ENCODE peak calls at places on chromosomes 4 and X, in four cellular contexts. R is LoVo, A is GM13976, L is sciatic nerve. C is an unnamed sample.

GRCh38 chr4:57303012-57303751 is 193.0 kb upstream of the IGFBP7 start:
- DNase-seq in L (no peak), R (no peak), A (no peak), C (peak; percentile 17)

GRCh38 chrX:110614596-110614995 is 181.0 kb downstream of the CHRDL1 start:
- DNase-seq in L (no peak), R (no peak), A (no peak), C (no peak)

GRCh38 chr4:147326581-147326980 is 154.3 kb upstream of the EDNRA start:
- DNase-seq in L (no peak), A (no peak), R (no peak), C (no peak)

GRCh38 chr4:7045553-7045952 is 2.4 kb downstream of the TADA2B start:
- DNase-seq in A (no peak), R (no peak), L (no peak), C (no peak)

GRCh38 chr4:183264614-183265013 is 55.5 kb downstream of the CLDN22 start:
- DNase-seq in A (no peak), R (no peak), L (no peak), C (no peak)

GRCh38 chr4:115489284-115489683 is 375.9 kb upstream of the NDST4 start:
- DNase-seq in R (no peak), A (no peak), L (no peak), C (no peak)

GRCh38 chr4:148345509-148345908 is 96.7 kb downstream of the NR3C2 start:
- DNase-seq in A (no peak), R (no peak), L (no peak), C (no peak)

GRCh38 chr4:11728165-11728564 is 299.5 kb upstream of the HS3ST1 start:
- DNase-seq in R (no peak), A (no peak), L (no peak), C (no peak)

GRCh38 chrX:2828404-2829065 is at the start of gene GYG2:
- DNase-seq in R (peak; percentile 0), L (no peak), A (no peak), C (no peak)

GRCh38 chrX:146456058-146456457 is 353.5 kb upstream of the CXorf51B start:
- DNase-seq in A (no peak), L (no peak), R (no peak), C (no peak)

GRCh38 chr4:119559044-119559647 is 69.5 kb downstream of the PDE5A start:
- DNase-seq in R (peak; percentile 58), A (peak; percentile 35), L (no peak), C (peak; percentile 33)

GRCh38 chr4:90958256-90958895 is 831.2 kb downstream of the CCSER1 start:
- DNase-seq in L (no peak), R (peak; percentile 32), A (no peak), C (no peak)

GRCh38 chr4:133641191-133641590 is 492.1 kb downstream of the PCDH10 start:
- DNase-seq in L (no peak), R (no peak), A (no peak), C (no peak)

GRCh38 chrX:118644378-118644777 is 83.0 kb upstream of the IL13RA1 start:
- DNase-seq in A (peak; percentile 13), L (no peak), R (peak; percentile 27), C (peak; percentile 60)

GRCh38 chr4:183450108-183450507 is 5.7 kb downstream of the CDKN2AIP start:
- DNase-seq in R (no peak), L (no peak), A (no peak), C (no peak)

GRCh38 chr4:2359591-2360390 is 58.7 kb downstream of the ZFYVE28 start:
- DNase-seq in L (peak; percentile 38), R (no peak), A (no peak), C (no peak)

GRCh38 chr4:122884504-122884903 is 37.9 kb downstream of the NUDT6 start:
- DNase-seq in L (no peak), R (no peak), A (no peak), C (no peak)

GRCh38 chrX:150155396-150156048 is 207.6 kb upstream of the MAMLD1 start:
- DNase-seq in R (peak; percentile 26), L (no peak), A (no peak), C (peak; percentile 45)

GRCh38 chr4:633406-633805 is 8.0 kb downstream of the PDE6B start:
- DNase-seq in R (no peak), L (no peak), A (no peak), C (no peak)

GRCh38 chr4:45275862-45276261 is 549.5 kb upstream of the GNPDA2 start:
- DNase-seq in L (no peak), R (no peak), A (no peak), C (no peak)

GRCh38 chr4:3239998-3240920 is 8.7 kb upstream of the MSANTD1 start:
- DNase-seq in A (no peak), L (no peak), R (no peak), C (no peak)

GRCh38 chrX:133191739-133192039 is 26.5 kb downstream of the TFDP3 start:
- DNase-seq in L (no peak), R (no peak), A (no peak), C (peak; percentile 43)

GRCh38 chr4:77158487-77158861 is 1.5 kb downstream of the CCNG2 start:
- DNase-seq in L (no peak), A (no peak), R (no peak), C (no peak)

GRCh38 chrX:71291381-71291780 is 7.9 kb downstream of the NONO start:
- DNase-seq in R (no peak), L (no peak), A (no peak), C (no peak)

GRCh38 chr4:151169900-151170299 is 70.5 kb downstream of the RPS3A start:
- DNase-seq in R (no peak), L (no peak), A (no peak), C (no peak)

GRCh38 chr4:138308421-138308820 is 66.3 kb upstream of the SLC7A11 start:
- DNase-seq in R (no peak), L (no peak), A (no peak), C (no peak)

GRCh38 chr4:48518143-48518542 is 28.1 kb downstream of the ZAR1 start:
- DNase-seq in L (no peak), A (no peak), R (no peak), C (no peak)

GRCh38 chr4:3813151-3813905 is 47.1 kb downstream of the ADRA2C start:
- DNase-seq in A (no peak), L (no peak), R (no peak), C (no peak)

GRCh38 chr4:150818661-150819060 is 196.4 kb downstream of the LRBA start:
- DNase-seq in R (no peak), A (no peak), L (no peak), C (no peak)

GRCh38 chrX:1449581-1450149 is 3.0 kb downstream of the ASMTL start:
- DNase-seq in A (no peak), R (no peak), L (no peak), C (no peak)

GRCh38 chrX:47226531-47227333 is 6.1 kb upstream of the USP11 start:
- DNase-seq in R (no peak), A (no peak), L (no peak), C (no peak)

GRCh38 chr4:133096972-133097371 is 52.1 kb upstream of the PCDH10 start:
- DNase-seq in A (no peak), L (no peak), R (no peak), C (no peak)

GRCh38 chr4:67744561-67745283 is 9.5 kb downstream of the GNRHR start:
- DNase-seq in R (no peak), L (no peak), A (no peak), C (no peak)

GRCh38 chrX:108091878-108092291 is 307 bp downstream of the ATG4A start:
- DNase-seq in L (no peak), A (no peak), R (peak; percentile 5), C (peak; percentile 20)

GRCh38 chrX:17944833-17945497 is 83.9 kb upstream of the RAI2 start:
- DNase-seq in R (peak; percentile 1), A (peak; percentile 11), L (no peak), C (no peak)

GRCh38 chr4:114442846-114443245 is 155.8 kb upstream of the UGT8 start:
- DNase-seq in R (no peak), A (no peak), L (no peak), C (no peak)

C was measured in SW480.